ENCODE peak calls at places on chromosome 17, in six cellular contexts. F is aorta; Y is HAP-1; H is CD4-positive, CD25-positive, alpha-beta regulatory T cell; Z is A549; D is fibroblast of the aortic adventitia. M is an unnamed sample.
A peak's percentile ranks its signal among the peaks of the same experiment; 100 is the strongest.

GRCh38 chr17:67178555-67178954 is 66.4 kb downstream of the HELZ start:
- DNase-seq in Z (no peak), D (no peak), H (no peak), F (no peak), Y (no peak), M (no peak)

GRCh38 chr17:51813784-51814174 is 344.7 kb downstream of the CA10 start:
- DNase-seq in Z (no peak), Y (no peak), F (no peak), H (no peak), D (no peak), M (no peak)

GRCh38 chr17:70454908-70455307 is 285.6 kb downstream of the KCNJ2 start:
- DNase-seq in Z (no peak), H (no peak), Y (no peak), D (no peak), F (no peak), M (no peak)

GRCh38 chr17:66813314-66813713 is 21.6 kb upstream of the CACNG5 start:
- DNase-seq in D (no peak), F (no peak), Y (no peak), H (no peak), Z (no peak), M (no peak)

GRCh38 chr17:48068491-48068961 is 20.4 kb downstream of the NFE2L1 start:
- DNase-seq in Z (peak; percentile 76), D (peak; percentile 59), F (no peak), H (no peak), Y (no peak), M (no peak)

GRCh38 chr17:79452706-79453105 is 158.1 kb downstream of the RBFOX3 start:
- DNase-seq in F (no peak), D (no peak), Y (no peak), H (no peak), Z (no peak), M (no peak)

GRCh38 chr17:20121359-20122235 is 112.4 kb downstream of the SPECC1 start:
- DNase-seq in Z (peak; percentile 82), D (peak; percentile 68), H (peak; percentile 66), Y (peak; percentile 11), F (peak; percentile 82), M (peak; percentile 58)

GRCh38 chr17:418421-418751 is 65.8 kb upstream of the RPH3AL start:
- DNase-seq in H (peak; percentile 59), F (no peak), Y (no peak), Z (no peak), D (no peak), M (no peak)

GRCh38 chr17:7703584-7704574 is 1.1 kb upstream of the EFNB3 start:
- DNase-seq in F (no peak), H (no peak), Y (peak; percentile 70), Z (peak; percentile 34), D (peak; percentile 31), M (no peak)

GRCh38 chr17:47822785-47823184 is 1.2 kb upstream of the OSBPL7 start:
- DNase-seq in Y (no peak), F (no peak), Z (no peak), D (no peak), H (no peak), M (no peak)

GRCh38 chr17:27367121-27367981 is 73.4 kb downstream of the WSB1 start:
- DNase-seq in Y (no peak), F (peak; percentile 72), Z (no peak), H (no peak), D (no peak), M (no peak)

GRCh38 chr17:64174686-64175456 is 44.9 kb upstream of the ERN1 start:
- DNase-seq in H (no peak), Y (no peak), D (peak; percentile 59), F (no peak), Z (no peak), M (no peak)

GRCh38 chr17:64281962-64282752 is 19.1 kb upstream of the TEX2 start:
- DNase-seq in Z (peak; percentile 68), D (peak; percentile 89), Y (peak; percentile 69), F (no peak), H (peak; percentile 48), M (peak; percentile 25)

GRCh38 chr17:4573115-4573514 is 11.2 kb upstream of the SMTNL2 start:
- DNase-seq in Z (no peak), F (no peak), H (no peak), Y (no peak), D (no peak), M (no peak)

GRCh38 chr17:4574448-4575045 is 9.8 kb upstream of the SMTNL2 start:
- DNase-seq in H (no peak), D (no peak), F (no peak), Z (no peak), Y (no peak), M (no peak)

GRCh38 chr17:4576729-4577322 is 7.5 kb upstream of the SMTNL2 start:
- DNase-seq in Y (no peak), D (no peak), F (peak; percentile 68), Z (no peak), H (no peak), M (no peak)

GRCh38 chr17:4572131-4572530 is 11.8 kb upstream of the GGT6 start:
- DNase-seq in Y (no peak), Z (no peak), H (no peak), D (no peak), F (no peak), M (no peak)

DNA sequence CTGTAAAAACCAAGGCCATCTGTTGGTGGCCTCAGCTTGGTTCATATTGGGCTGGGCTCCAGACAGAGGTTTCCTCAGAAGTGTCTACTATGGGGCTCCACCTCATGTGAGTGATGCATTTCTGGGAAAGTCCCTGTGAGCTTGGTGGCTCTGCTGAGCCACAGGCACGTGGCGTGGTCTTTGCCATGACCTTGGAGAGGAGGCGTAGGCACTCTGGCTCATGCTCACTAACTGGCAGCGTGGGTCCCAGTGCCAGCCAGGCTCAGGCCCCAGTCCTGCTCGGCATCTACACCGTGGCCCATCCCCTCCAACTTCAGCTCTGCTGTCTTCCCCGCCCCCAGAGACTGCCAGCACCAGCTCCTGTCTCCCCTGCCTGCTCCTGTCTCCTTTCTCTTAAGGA is 10.6 kb upstream of the SMTNL2 start:
- DNase-seq in H (no peak), F (no peak), Y (no peak), Z (peak; percentile 67), D (no peak), M (peak; percentile 30)
- H3K4me3 ChIP-seq in H (no peak overlapping the region), F (no peak overlapping the region), Y (no peak overlapping the region), Z (no peak overlapping the region), D (no peak overlapping the region), M (no peak overlapping the region)

GRCh38 chr17:4247361-4247980 is 16.3 kb downstream of the ANKFY1 start:
- DNase-seq in H (no peak), Z (no peak), D (no peak), Y (peak; percentile 64), F (no peak), M (no peak)

GRCh38 chr17:4246674-4247073 is 17.1 kb downstream of the ANKFY1 start:
- DNase-seq in D (no peak), F (no peak), Z (no peak), H (no peak), Y (no peak), M (no peak)

GRCh38 chr17:4247981-4248388 is 15.8 kb downstream of the ANKFY1 start:
- DNase-seq in Y (no peak), H (no peak), D (no peak), Z (no peak), F (no peak), M (no peak)

GRCh38 chr17:4249452-4250029 is 14.2 kb downstream of the ANKFY1 start:
- DNase-seq in H (peak; percentile 17), D (peak; percentile 68), F (no peak), Z (peak; percentile 78), Y (peak; percentile 52), M (no peak)

GRCh38 chr17:4248504-4249277 is 15.1 kb downstream of the ANKFY1 start:
- DNase-seq in D (no peak), Y (no peak), F (no peak), H (no peak), Z (no peak), M (no peak)
- H3K4me3 ChIP-seq in D (no peak overlapping the region), Y (no peak overlapping the region), F (no peak overlapping the region), H (no peak overlapping the region), Z (no peak overlapping the region), M (no peak overlapping the region)

GRCh38 chr17:59783221-59784016 is 76.0 kb downstream of the VMP1 start:
- DNase-seq in Z (peak; percentile 58), F (no peak), D (peak; percentile 61), H (peak; percentile 52), Y (peak; percentile 43), M (no peak)
- H3K4me3 ChIP-seq in Z (no peak overlapping the region), F (no peak overlapping the region), D (no peak overlapping the region), H (peak overlapping the region; percentile 92), Y (no peak overlapping the region), M (no peak overlapping the region)

GRCh38 chr17:40777971-40778370 is 4.4 kb downstream of the KRT27 start:
- DNase-seq in D (no peak), F (no peak), Y (no peak), H (no peak), Z (no peak), M (no peak)
- H3K4me3 ChIP-seq in D (no peak overlapping the region), F (no peak overlapping the region), Y (no peak overlapping the region), H (no peak overlapping the region), Z (no peak overlapping the region), M (no peak overlapping the region)

GRCh38 chr17:73201215-73202069 is 8.6 kb downstream of the COG1 start:
- DNase-seq in H (no peak), Y (no peak), D (no peak), Z (no peak), F (no peak), M (no peak)
- H3K4me3 ChIP-seq in H (no peak overlapping the region), Y (no peak overlapping the region), D (no peak overlapping the region), Z (no peak overlapping the region), F (no peak overlapping the region), M (no peak overlapping the region)

GRCh38 chr17:61058066-61058465 is 341.6 kb upstream of the TBX2 start:
- DNase-seq in Y (no peak), D (no peak), Z (no peak), H (no peak), F (no peak), M (no peak)

GRCh38 chr17:61054430-61054829 is 345.2 kb upstream of the TBX2 start:
- DNase-seq in Z (no peak), D (peak; percentile 33), Y (no peak), F (no peak), H (no peak), M (no peak)

GRCh38 chr17:61053469-61053868 is 346.2 kb upstream of the TBX2 start:
- DNase-seq in Y (no peak), F (no peak), D (no peak), H (no peak), Z (no peak), M (no peak)

GRCh38 chr17:61057257-61057656 is 342.4 kb upstream of the TBX2 start:
- DNase-seq in F (no peak), Z (no peak), H (no peak), Y (no peak), D (no peak), M (no peak)
- H3K4me3 ChIP-seq in F (no peak overlapping the region), Z (no peak overlapping the region), H (no peak overlapping the region), Y (no peak overlapping the region), D (no peak overlapping the region), M (no peak overlapping the region)

GRCh38 chr17:57457188-57457587 is 200.9 kb downstream of the MSI2 start:
- DNase-seq in H (no peak), F (no peak), D (no peak), Z (no peak), Y (no peak), M (no peak)

GRCh38 chr17:57453841-57454240 is 197.5 kb downstream of the MSI2 start:
- DNase-seq in Y (no peak), F (no peak), D (no peak), H (no peak), Z (no peak), M (no peak)

GRCh38 chr17:57454729-57455062 is 198.4 kb downstream of the MSI2 start:
- DNase-seq in Y (no peak), F (no peak), Z (no peak), D (no peak), H (no peak), M (no peak)

GRCh38 chr17:57456622-57457021 is 200.3 kb downstream of the MSI2 start:
- DNase-seq in F (no peak), Y (no peak), D (peak; percentile 20), H (no peak), Z (no peak), M (no peak)

GRCh38 chr17:57455063-57455914 is 199.0 kb downstream of the MSI2 start:
- DNase-seq in Y (no peak), H (peak; percentile 38), F (no peak), Z (no peak), D (no peak), M (peak; percentile 34)
- H3K4me3 ChIP-seq in Y (no peak overlapping the region), H (peak overlapping the region; percentile 49), F (no peak overlapping the region), Z (no peak overlapping the region), D (no peak overlapping the region), M (peak overlapping the region; percentile 3)